ENCODE peak calls at places on chromosomes 11 and 22, in eight cellular contexts. R is CD4-positive, alpha-beta T cell; Y is HepG2; Z is SK-MEL-5; F is substantia nigra; S is stimulated activated CD4-positive, alpha-beta T cell treated with anti-CD3 and anti-CD28 coated beads, Interleukin-4, amount 100 ng/mL, for 48 hours; J is uterus; H is hypothalamus. V is an unnamed sample.

GRCh38 chr22:28560005-28560742 is 119.5 kb downstream of the TTC28 start:
- DNase-seq in F (no peak), H (no peak), Y (no peak), R (no peak), Z (no peak), J (no peak), S (no peak), V (no peak)

GRCh38 chr11:1153105-1153950 is 4.4 kb upstream of the MUC5AC start:
- DNase-seq in Y (peak; percentile 7), J (no peak), F (no peak), Z (no peak), R (no peak), S (no peak), H (no peak), V (peak; percentile 3)

GRCh38 chr11:65502274-65502851 is 3.5 kb downstream of the MALAT1 start:
- DNase-seq in H (no peak), J (no peak), S (no peak), Z (peak; percentile 51), R (no peak), Y (no peak), F (no peak), V (no peak)

GRCh38 chr11:299951-300735 is 817 bp upstream of the IFITM5 start:
- DNase-seq in H (no peak), Z (no peak), R (no peak), Y (peak; percentile 28), F (no peak), S (no peak), J (no peak), V (no peak)

GRCh38 chr11:123434262-123434661 is 4.2 kb downstream of the GRAMD1B start:
- DNase-seq in S (no peak), Z (peak; percentile 65), F (no peak), R (no peak), Y (no peak), H (no peak), J (no peak), V (no peak)

GRCh38 chr11:44285756-44286155 is 24.2 kb downstream of the ALX4 start:
- DNase-seq in R (no peak), Z (no peak), J (no peak), S (no peak), Y (no peak), H (no peak), F (no peak), V (no peak)

GRCh38 chr22:49879871-49880270 is 26.2 kb downstream of the ZBED4 start:
- DNase-seq in J (no peak), F (no peak), Y (no peak), R (no peak), S (no peak), H (no peak), Z (no peak), V (no peak)

GRCh38 chr11:35288817-35289541 is 130.4 kb downstream of the SLC1A2 start:
- DNase-seq in S (no peak), R (no peak), H (no peak), J (no peak), Y (no peak), F (no peak), Z (peak; percentile 8), V (no peak)

GRCh38 chr22:35431483-35432205 is 31.7 kb downstream of the MCM5 start:
- DNase-seq in Y (no peak), R (no peak), Z (no peak), J (no peak), H (no peak), F (no peak), S (no peak), V (no peak)

GRCh38 chr11:44708063-44708462 is 18.7 kb upstream of the TSPAN18 start:
- DNase-seq in J (no peak), F (no peak), Y (no peak), S (no peak), Z (no peak), H (no peak), R (no peak), V (no peak)

GRCh38 chr11:112460141-112460540 is 199.5 kb upstream of the PLET1 start:
- DNase-seq in H (no peak), Z (no peak), J (no peak), F (no peak), Y (no peak), S (no peak), R (no peak), V (no peak)

GRCh38 chr11:7160814-7161489 is 72.2 kb downstream of the RBMXL2 start:
- DNase-seq in R (no peak), J (no peak), S (no peak), Z (no peak), Y (no peak), H (no peak), F (no peak), V (no peak)

GRCh38 chr11:27392715-27393114 is 29.7 kb upstream of the CCDC34 start:
- DNase-seq in F (no peak), H (no peak), R (no peak), S (no peak), Y (peak; percentile 66), J (no peak), Z (no peak), V (no peak)

GRCh38 chr11:118156531-118157185 is 4.0 kb upstream of the SCN4B start:
- DNase-seq in H (no peak), F (no peak), S (no peak), Y (no peak), R (no peak), J (no peak), Z (no peak), V (peak; percentile 23)

GRCh38 chr11:102807921-102808320 is 10.0 kb upstream of the MMP1 start:
- DNase-seq in Y (peak; percentile 37), F (no peak), J (no peak), Z (no peak), S (no peak), H (no peak), R (no peak), V (no peak)

GRCh38 chr11:2892215-2893020 is 6.8 kb upstream of the CDKN1C start:
- DNase-seq in Y (no peak), H (no peak), F (peak; percentile 35), R (peak; percentile 55), S (peak; percentile 57), J (peak; percentile 60), Z (peak; percentile 50), V (peak; percentile 53)

GRCh38 chr11:116261616-116262015 is 511.2 kb downstream of the BUD13 start:
- DNase-seq in Z (no peak), F (no peak), H (no peak), R (no peak), S (no peak), Y (no peak), J (no peak), V (no peak)

GRCh38 chr11:119055901-119056300 is 1.1 kb downstream of the HYOU1 start:
- DNase-seq in Z (peak; percentile 61), F (no peak), R (no peak), J (no peak), S (no peak), Y (peak; percentile 48), H (no peak), V (no peak)

GRCh38 chr11:87256694-87257340 is 219.1 kb downstream of the TMEM135 start:
- DNase-seq in Y (no peak), S (no peak), Z (no peak), R (no peak), J (no peak), H (no peak), F (no peak), V (no peak)

GRCh38 chr11:8382436-8383053 is 118.9 kb upstream of the LMO1 start:
- DNase-seq in J (no peak), S (no peak), H (no peak), F (no peak), Y (no peak), R (no peak), Z (no peak), V (no peak)

GRCh38 chr11:8017894-8018741 is 31.0 kb downstream of the EIF3F start:
- DNase-seq in Z (no peak), S (no peak), R (no peak), H (no peak), Y (no peak), J (no peak), F (no peak), V (no peak)

GRCh38 chr22:30890689-30891442 is 77.7 kb downstream of the MORC2 start:
- DNase-seq in H (no peak), F (peak; percentile 19), Y (no peak), Z (peak; percentile 60), R (no peak), J (peak; percentile 26), S (peak; percentile 25), V (no peak)

GRCh38 chr22:20904008-20904979 is 12.9 kb upstream of the CRKL start:
- DNase-seq in S (no peak), R (no peak), F (no peak), H (no peak), Z (no peak), Y (peak; percentile 67), J (peak; percentile 28), V (no peak)

GRCh38 chr11:93567406-93567819 is 24.2 kb upstream of the SMCO4 start:
- DNase-seq in J (peak; percentile 64), Y (no peak), R (no peak), H (no peak), Z (no peak), S (no peak), F (peak; percentile 26), V (no peak)

GRCh38 chr11:77154381-77155081 is 26.5 kb downstream of the MYO7A start:
- DNase-seq in S (no peak), J (no peak), H (peak; percentile 51), R (no peak), Z (no peak), Y (no peak), F (peak; percentile 69), V (no peak)

GRCh38 chr22:27345681-27346080 is 455.9 kb downstream of the MN1 start:
- DNase-seq in F (no peak), Z (no peak), H (no peak), R (no peak), J (no peak), S (no peak), Y (no peak), V (no peak)

GRCh38 chr11:19666951-19667350 is 45.7 kb upstream of the NAV2 start:
- DNase-seq in Z (no peak), Y (no peak), S (no peak), H (peak; percentile 34), J (no peak), F (peak; percentile 49), R (no peak), V (no peak)

GRCh38 chr11:134027671-134028070 is 41.2 kb upstream of the JAM3 start:
- DNase-seq in R (peak; percentile 21), H (no peak), S (no peak), F (no peak), Y (no peak), J (no peak), Z (no peak), V (peak; percentile 60)

V was measured in activated gamma-delta T cell treated with Interleukin-2 at 50 U/mL for 16 hours.